ENCODE peak calls at places on chromosomes 13 and 19, in five cellular contexts. R, T, E, Z and P are unnamed samples.

GRCh38 chr13:59776924-59777690 is 386.6 kb downstream of the DIAPH3 start:
- ATAC-seq in E (peak), T (no peak), Z (no peak), R (no peak), P (no peak)

GRCh38 chr13:49086711-49087110 is 111.0 kb downstream of the FNDC3A start:
- ATAC-seq in Z (no peak), R (peak), T (no peak), E (no peak), P (peak)

GRCh38 chr13:109794095-109794494 is 7.7 kb upstream of the IRS2 start:
- ATAC-seq in Z (peak), T (no peak), R (no peak), E (no peak), P (no peak)

GRCh38 chr13:28286263-28286662 is 147.9 kb downstream of the PAN3 start:
- ATAC-seq in T (no peak), E (no peak), Z (no peak), R (no peak), P (no peak)

GRCh38 chr13:114142137-114142550 is 9.7 kb upstream of the RASA3 start:
- ATAC-seq in E (no peak), T (no peak), R (no peak), Z (no peak), P (no peak)

GRCh38 chr13:105962080-105962479 is 573.4 kb downstream of the EFNB2 start:
- ATAC-seq in E (no peak), Z (no peak), T (no peak), R (no peak), P (no peak)

GRCh38 chr13:81017525-81018152 is 676.7 kb upstream of the SPRY2 start:
- ATAC-seq in Z (no peak), R (peak), T (peak), E (peak), P (no peak)

GRCh38 chr13:31201341-31202024 is 1.7 kb downstream of the B3GLCT start:
- ATAC-seq in E (no peak), R (peak), Z (no peak), T (no peak), P (no peak)

GRCh38 chr13:110471156-110471832 is 90.2 kb downstream of the RAB20 start:
- ATAC-seq in T (no peak), E (no peak), R (peak), Z (no peak), P (peak)

GRCh38 chr13:99227909-99228688 is 27.4 kb downstream of the UBAC2 start:
- ATAC-seq in R (no peak), Z (no peak), E (no peak), T (no peak), P (no peak)

GRCh38 chr13:21434588-21434987 is 24.5 kb downstream of the ZDHHC20 start:
- ATAC-seq in R (peak), T (no peak), E (no peak), Z (no peak), P (no peak)

GRCh38 chr13:75329723-75330122 is 152.2 kb downstream of the TBC1D4 start:
- ATAC-seq in E (no peak), Z (no peak), T (peak), R (peak), P (no peak)

GRCh38 chr19:609001-609340 is 19.3 kb downstream of the HCN2 start:
- ATAC-seq in R (peak), T (no peak), E (no peak), Z (no peak), P (no peak)

GRCh38 chr13:52955505-52955904 is 73.1 kb upstream of the OLFM4 start:
- ATAC-seq in Z (no peak), E (no peak), T (no peak), R (no peak), P (no peak)

GRCh38 chr19:6220385-6221191 is 59.2 kb downstream of the MLLT1 start:
- ATAC-seq in T (no peak), R (peak), E (peak), Z (peak), P (peak)

GRCh38 chr13:97417698-97418097 is 16.3 kb upstream of the RAP2A start:
- ATAC-seq in E (no peak), Z (no peak), R (no peak), T (no peak), P (no peak)

GRCh38 chr13:57624565-57625435 is 6.7 kb upstream of the PCDH17 start:
- ATAC-seq in T (peak), Z (peak), R (no peak), E (no peak), P (no peak)

GRCh38 chr19:35459414-35460082 is 11.5 kb downstream of the FFAR2 start:
- ATAC-seq in E (no peak), T (peak), Z (peak), R (peak), P (no peak)

GRCh38 chr13:19836472-19836871 is 27.0 kb downstream of the ZMYM5 start:
- ATAC-seq in E (peak), Z (no peak), R (no peak), T (no peak), P (no peak)

GRCh38 chr13:47478985-47479384 is 522.1 kb downstream of the SUCLA2 start:
- ATAC-seq in E (no peak), Z (no peak), T (no peak), R (no peak), P (no peak)

GRCh38 chr19:48461651-48461981 is 6.2 kb downstream of the KCNJ14 start:
- ATAC-seq in T (no peak), E (no peak), Z (no peak), R (no peak), P (no peak)

GRCh38 chr13:42334329-42334706 is 62.4 kb downstream of the AKAP11 start:
- ATAC-seq in T (peak), Z (no peak), R (no peak), E (no peak), P (no peak)

GRCh38 chr13:101757446-101758039 is 305.1 kb downstream of the ITGBL1 start:
- ATAC-seq in T (peak), Z (no peak), R (peak), E (peak), P (peak)

GRCh38 chr19:42568006-42568405 is 26.7 kb downstream of the CEACAM8 start:
- ATAC-seq in T (no peak), E (no peak), R (no peak), Z (no peak), P (no peak)

GRCh38 chr13:50678464-50679162 is 164.9 kb downstream of the DLEU7 start:
- ATAC-seq in E (peak), Z (no peak), R (no peak), T (no peak), P (no peak)

GRCh38 chr13:111897178-111897845 is 169.6 kb upstream of the SOX1 start:
- ATAC-seq in E (no peak), R (no peak), T (no peak), Z (no peak), P (no peak)

GRCh38 chr19:5615756-5616327 is 6.7 kb downstream of the SAFB2 start:
- ATAC-seq in T (no peak), Z (no peak), R (no peak), E (peak), P (no peak)

GRCh38 chr13:77306458-77306857 is 20.4 kb downstream of the MYCBP2 start:
- ATAC-seq in E (no peak), Z (peak), T (peak), R (no peak), P (no peak)

GRCh38 chr19:45821103-45821521 is 6.0 kb upstream of the RSPH6A start:
- ATAC-seq in Z (no peak), R (no peak), E (no peak), T (no peak), P (no peak)

GRCh38 chr19:38307597-38307996 is 3.5 kb downstream of the C19orf33 start:
- ATAC-seq in R (no peak), T (no peak), Z (no peak), E (no peak), P (no peak)
- TF ChIP-seq POLR2A in R (no peak), T (no peak), Z (no peak), E (no peak), P (no peak)

GRCh38 chr19:12800873-12801465 is 631 bp downstream of the PRDX2 start:
- ATAC-seq in E (peak), Z (peak), R (peak), T (peak), P (peak)

GRCh38 chr19:12799723-12800343 is 1.8 kb downstream of the PRDX2 start:
- ATAC-seq in E (no peak), R (no peak), T (no peak), Z (no peak), P (no peak)

GRCh38 chr19:12802267-12803106 is 618 bp downstream of the THSD8 start:
- ATAC-seq in E (no peak), T (no peak), Z (no peak), R (peak), P (no peak)

GRCh38 chr19:12800344-12800732 is 1.3 kb downstream of the PRDX2 start:
- ATAC-seq in T (no peak), Z (no peak), E (no peak), R (no peak), P (no peak)

GRCh38 chr19:12801466-12802266 is at the start of the genes PRDX2 and THSD8:
- ATAC-seq in R (peak), Z (peak), T (peak), E (peak), P (peak)
- TF ChIP-seq POLR2A in R (peak), Z (peak), T (peak), E (peak), P (peak)

GRCh38 chr19:2427323-2428026 is at the start of gene TIMM13:
- ATAC-seq in E (peak), T (peak), Z (peak), R (peak), P (peak)
- TF ChIP-seq POLR2A in E (peak), T (peak), Z (peak), R (no peak), P (peak)

GRCh38 chr13:94967183-94968039 is 255.1 kb upstream of the SOX21 start:
- ATAC-seq in R (peak), T (peak), E (peak), Z (peak), P (no peak)
- TF ChIP-seq POLR2A in R (no peak), T (no peak), E (no peak), Z (no peak), P (no peak)

GRCh38 chr19:54470276-54470887 is 2.7 kb downstream of the CDC42EP5 start:
- ATAC-seq in E (no peak), T (no peak), R (no peak), Z (no peak), P (no peak)

GRCh38 chr19:54473983-54474382 is 887 bp upstream of the CDC42EP5 start:
- ATAC-seq in T (no peak), Z (no peak), E (no peak), R (no peak), P (no peak)

GRCh38 chr19:54470991-54471782 is 1.9 kb downstream of the CDC42EP5 start:
- ATAC-seq in R (peak), Z (peak), T (peak), E (peak), P (peak)

GRCh38 chr19:54475706-54476105 is 2.6 kb upstream of the CDC42EP5 start:
- ATAC-seq in T (no peak), R (no peak), E (no peak), Z (no peak), P (no peak)

GRCh38 chr19:54473071-54473941 is at the start of gene CDC42EP5:
- ATAC-seq in R (peak), Z (peak), T (peak), E (peak), P (peak)
- TF ChIP-seq POLR2A in R (no peak), Z (peak), T (no peak), E (no peak), P (no peak)

DNA sequence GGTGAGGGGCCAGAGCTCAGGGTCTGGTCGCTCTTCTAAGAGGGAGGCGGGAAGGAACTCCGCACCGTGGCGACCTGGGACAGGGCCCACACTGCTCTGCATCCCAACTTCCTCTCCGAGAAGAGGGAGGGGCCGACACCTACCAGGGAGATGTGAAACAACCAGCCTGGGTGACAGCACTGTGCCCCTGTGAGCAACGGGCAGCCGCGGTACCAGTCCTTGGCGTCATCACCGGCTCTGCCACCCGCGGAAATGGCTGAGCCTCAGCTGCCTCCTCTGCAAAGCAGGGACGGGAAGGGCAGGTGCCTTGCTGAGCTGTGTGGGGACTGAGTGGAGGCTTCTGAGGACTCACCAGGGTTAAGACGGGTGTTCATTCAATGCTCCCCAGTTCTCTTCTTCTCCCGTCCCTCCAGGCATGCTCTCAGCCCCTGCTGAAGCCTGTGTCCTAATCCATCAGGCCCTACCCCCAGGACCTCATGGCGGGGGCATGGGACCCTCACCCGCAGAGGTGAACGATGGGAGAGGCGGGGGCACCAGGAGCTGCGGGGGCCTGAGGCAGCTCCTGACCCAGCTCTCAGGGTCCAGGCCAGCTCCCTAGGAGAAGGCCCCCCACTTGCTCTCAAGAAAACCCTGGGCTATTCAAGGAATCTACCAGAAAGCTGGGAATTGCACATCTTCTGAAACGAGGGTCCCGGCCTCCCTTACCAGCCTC is 9.3 kb downstream of the ZNF787 start:
- ATAC-seq in T (peak), R (peak), Z (peak), E (peak), P (peak)
- TF ChIP-seq POLR2A in T (no peak), R (no peak), Z (no peak), E (no peak), P (no peak)